ENCODE peak calls at places on chromosomes 16 and 17, in five cellular contexts. I is brain microvascular endothelial cell, Y is suprapubic skin, Q is right atrium auricular region, K is uterus. F is an unnamed sample.

GRCh38 chr16:51931596-51931995 is 615.3 kb downstream of the TOX3 start:
- DNase-seq in Y (no peak), I (no peak), K (no peak), Q (no peak), F (no peak)

GRCh38 chr17:51423421-51424160 is 163.2 kb downstream of the UTP18 start:
- DNase-seq in Q (no peak), Y (no peak), K (no peak), I (no peak), F (no peak)

GRCh38 chr17:36850794-36851193 is 86.5 kb upstream of the LHX1 start:
- DNase-seq in K (no peak), I (peak; percentile 73), Q (no peak), Y (no peak), F (no peak)

GRCh38 chr16:56371383-56371937 is 53.9 kb downstream of the AMFR start:
- DNase-seq in Y (no peak), K (no peak), I (no peak), Q (no peak), F (peak; percentile 64)

GRCh38 chr16:67561824-67562525 is 351 bp upstream of the CTCF start:
- DNase-seq in I (peak; percentile 92), Q (peak; percentile 96), K (peak; percentile 95), Y (peak; percentile 98), F (peak; percentile 98)

GRCh38 chr17:69246726-69247375 is 18.2 kb upstream of the ABCA10 start:
- DNase-seq in K (no peak), I (no peak), Y (no peak), Q (no peak), F (no peak)

GRCh38 chr16:14564323-14564722 is 65.7 kb downstream of the PARN start:
- DNase-seq in I (no peak), Q (no peak), Y (no peak), K (no peak), F (no peak)

GRCh38 chr17:9021985-9022552 is 759 bp downstream of the NTN1 start:
- DNase-seq in Q (no peak), Y (peak; percentile 75), I (no peak), K (peak; percentile 30), F (no peak)

GRCh38 chr16:9042943-9043680 is 48.3 kb upstream of the HAPSTR1 start:
- DNase-seq in I (peak; percentile 67), Q (no peak), K (no peak), Y (no peak), F (no peak)

GRCh38 chr17:28216032-28216431 is 103.0 kb upstream of the TMEM97 start:
- DNase-seq in K (no peak), I (no peak), Y (no peak), Q (no peak), F (no peak)

GRCh38 chr16:31874354-31875111 is 926 bp downstream of the ZNF267 start:
- DNase-seq in Q (no peak), Y (no peak), I (peak; percentile 22), K (no peak), F (no peak)

GRCh38 chr16:17850626-17851265 is 380.0 kb upstream of the XYLT1 start:
- DNase-seq in Q (no peak), Y (no peak), K (no peak), I (no peak), F (no peak)

GRCh38 chr16:27701381-27701780 is 151.4 kb downstream of the KATNIP start:
- DNase-seq in K (no peak), I (no peak), Q (no peak), Y (no peak), F (no peak)

GRCh38 chr17:7897090-7897489 is 8.5 kb downstream of the CHD3 start:
- DNase-seq in I (no peak), Y (no peak), Q (no peak), K (no peak), F (no peak)

GRCh38 chr17:7887482-7888183 is 956 bp upstream of the CHD3 start:
- DNase-seq in I (peak; percentile 98), Y (peak; percentile 94), Q (peak; percentile 91), K (peak; percentile 96), F (peak; percentile 97)

GRCh38 chr17:13650096-13650675 is 48.5 kb upstream of the HS3ST3A1 start:
- DNase-seq in K (no peak), Q (no peak), Y (no peak), I (no peak), F (no peak)

GRCh38 chr16:57299009-57299718 is 14.7 kb upstream of the PLLP start:
- DNase-seq in I (peak; percentile 79), Y (peak; percentile 89), Q (no peak), K (peak; percentile 72), F (no peak)

GRCh38 chr16:57759131-57759530 is 23.6 kb downstream of the KATNB1 start:
- DNase-seq in K (no peak), I (no peak), Y (no peak), Q (no peak), F (no peak)

GRCh38 chr17:55588858-55589257 is 77.6 kb upstream of the SMIM36 start:
- DNase-seq in K (no peak), Q (no peak), I (no peak), Y (no peak), F (no peak)

GRCh38 chr16:17277981-17278381 is 192.8 kb downstream of the XYLT1 start:
- DNase-seq in Y (no peak), I (no peak), Q (no peak), K (peak; percentile 52), F (no peak)

GRCh38 chr17:6712854-6713129 is 377 bp downstream of the SLC13A5 start:
- DNase-seq in I (no peak), Q (peak; percentile 32), K (no peak), Y (no peak), F (no peak)

GRCh38 chr17:1158879-1159278 is 20.9 kb downstream of the ABR start:
- DNase-seq in I (peak; percentile 20), K (no peak), Y (no peak), Q (no peak), F (no peak)

GRCh38 chr16:77794586-77794985 is 6.2 kb downstream of the VAT1L start:
- DNase-seq in Y (no peak), I (peak; percentile 35), Q (no peak), K (no peak), F (no peak)

GRCh38 chr17:67469208-67469980 is 92.3 kb downstream of the PITPNC1 start:
- DNase-seq in Y (no peak), I (peak; percentile 78), K (no peak), Q (no peak), F (no peak)

GRCh38 chr16:50210266-50211038 is 55.9 kb upstream of the ADCY7 start:
- DNase-seq in Y (peak; percentile 78), I (peak; percentile 80), K (peak; percentile 87), Q (peak; percentile 80), F (no peak)

GRCh38 chr17:8621585-8621984 is 8.9 kb downstream of the MYH10 start:
- DNase-seq in Y (no peak), I (peak; percentile 68), K (no peak), Q (no peak), F (no peak)

GRCh38 chr17:15944720-15945492 is at the start of gene ADORA2B:
- DNase-seq in I (peak; percentile 60), K (no peak), Y (no peak), Q (peak; percentile 62), F (no peak)

GRCh38 chr16:29989111-29989858 is 6.1 kb downstream of the HIRIP3 start:
- DNase-seq in K (no peak), I (no peak), Q (no peak), Y (no peak), F (no peak)

GRCh38 chr17:28385037-28385797 is 13.7 kb downstream of the SARM1 start:
- DNase-seq in Y (peak; percentile 44), Q (no peak), I (no peak), K (no peak), F (no peak)

DNA sequence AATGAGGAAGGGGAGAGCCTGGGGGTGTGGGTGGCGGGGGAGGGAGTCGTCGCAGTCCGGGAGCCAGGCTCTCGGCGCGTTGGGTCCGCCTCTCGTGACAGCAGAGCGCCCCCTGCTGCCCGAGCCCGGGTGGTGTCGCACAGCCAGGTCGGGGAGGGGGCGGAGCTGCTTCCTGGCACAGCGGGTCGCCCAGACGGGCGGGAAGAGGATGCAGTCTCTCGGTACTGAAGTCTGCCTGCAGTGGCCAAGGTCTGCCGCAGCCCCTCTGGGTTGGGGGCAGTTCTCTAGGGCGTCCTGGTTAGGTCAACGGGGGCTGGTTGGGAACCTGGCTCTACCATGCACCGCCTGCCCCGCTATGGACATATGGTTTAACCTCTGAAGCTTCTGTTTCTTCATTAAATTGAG is 38.2 kb upstream of the CCDC182 start:
- DNase-seq in Y (peak; percentile 75), Q (peak; percentile 67), K (peak; percentile 29), I (peak; percentile 14), F (no peak)
- TF ChIP-seq CTCF in Y (peak; percentile 74), Q (peak; percentile 69), K (peak; percentile 40), I (peak; percentile 85), F (peak; percentile 66)

DNA sequence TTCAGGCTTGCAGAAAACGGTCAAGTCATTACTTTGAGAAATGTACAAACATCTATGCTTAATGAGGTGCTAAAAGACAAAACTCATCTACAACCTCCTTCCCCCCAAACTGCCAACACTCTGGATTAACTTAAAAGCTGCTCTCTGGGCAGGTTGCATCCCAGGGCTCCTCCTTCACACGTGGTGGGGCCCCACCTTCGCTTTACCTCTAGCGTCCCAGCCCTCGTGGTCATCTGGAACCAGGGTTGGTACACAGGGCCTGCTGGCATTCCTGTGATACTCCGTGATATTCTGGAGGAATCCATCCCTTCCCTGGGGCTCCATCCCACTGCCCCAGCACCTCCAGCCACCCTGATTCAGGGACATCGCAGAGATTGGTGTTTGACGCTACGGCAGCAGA is 4.8 kb downstream of the METRNL start:
- DNase-seq in Q (no peak), K (no peak), I (no peak), Y (no peak), F (no peak)
- H3K27ac ChIP-seq in Q (peak overlapping the region; percentile 91), K (peak overlapping the region; percentile 80), I (peak overlapping the region; percentile 78), Y (peak overlapping the region; percentile 92), F (peak overlapping the region; percentile 87)

DNA sequence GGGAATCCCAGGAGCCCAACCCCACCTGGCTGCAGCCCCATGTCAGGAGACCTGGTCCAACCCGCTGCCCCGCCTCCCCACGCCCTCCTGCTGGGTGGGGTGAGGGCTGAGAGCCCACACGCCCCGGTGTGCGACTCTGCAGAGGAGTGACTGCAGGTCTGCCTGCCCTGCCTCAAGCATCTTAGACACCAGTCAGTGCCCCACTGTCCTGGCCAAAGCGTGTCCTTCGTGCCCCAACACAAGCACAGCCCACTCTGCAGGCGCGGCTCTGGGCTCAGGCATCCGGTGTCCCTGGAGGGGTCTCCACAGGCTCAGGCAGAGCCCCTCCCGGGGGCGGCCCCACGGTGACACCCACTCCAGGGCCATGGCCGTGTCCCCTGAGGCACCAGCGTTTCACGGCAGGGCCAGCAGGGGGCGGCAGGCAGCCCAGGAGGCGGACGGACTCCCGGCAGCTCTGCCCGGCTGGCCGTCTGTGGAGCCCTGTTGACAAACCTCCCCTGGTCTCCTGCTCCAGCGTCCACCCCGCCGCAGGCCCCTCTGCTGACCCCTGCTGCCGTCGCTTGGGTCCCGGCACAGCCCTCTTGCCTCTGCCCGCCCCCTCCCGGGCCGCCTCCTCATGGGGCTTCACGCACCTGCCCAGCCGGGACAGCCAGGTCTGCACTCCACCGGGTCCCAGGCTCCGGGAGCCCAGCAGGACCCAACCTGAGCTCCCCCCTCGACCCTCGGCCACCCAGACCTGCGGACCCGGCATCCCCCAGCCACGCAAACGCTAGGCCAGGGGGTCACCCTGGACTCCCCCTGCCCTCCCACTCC is 8.6 kb upstream of the UBE2I start:
- DNase-seq in Q (peak; percentile 62), K (no peak), Y (no peak), I (peak; percentile 32), F (no peak)
- TF ChIP-seq CTCF in Q (peak; percentile 71), K (peak; percentile 57), Y (peak; percentile 89), I (peak; percentile 89), F (peak; percentile 59)

DNA sequence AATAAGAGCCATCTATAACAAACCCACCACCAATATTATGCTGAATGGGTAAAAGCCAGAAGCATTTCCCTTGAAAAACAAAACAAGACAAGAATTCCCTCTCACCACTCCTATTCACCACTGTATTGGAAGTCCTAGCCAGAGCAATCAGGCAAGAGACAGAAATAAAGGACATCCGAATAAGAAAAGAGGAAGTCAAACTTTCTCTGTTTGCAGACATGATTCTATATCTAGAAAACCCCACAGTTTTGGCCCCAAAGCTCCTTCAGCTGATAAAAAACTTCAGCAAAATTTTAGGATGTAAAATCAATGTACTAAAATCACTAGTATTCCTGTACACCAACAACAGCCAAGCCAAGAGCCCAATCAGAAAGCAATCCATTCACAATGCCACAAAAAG is 271.8 kb upstream of the AXIN2 start:
- DNase-seq in K (no peak), Y (no peak), I (no peak), Q (no peak), F (no peak)
- H3K27ac ChIP-seq in K (no peak overlapping the region), Y (no peak overlapping the region), I (no peak overlapping the region), Q (no peak overlapping the region), F (no peak overlapping the region)

F was measured in esophagus muscularis mucosa.